ENCODE peak calls at places on chromosomes 5 and 9, in four cellular contexts. W is HCT116, X is Karpas-422, M is A549. Z is an unnamed sample.

GRCh38 chr9:72149231-72149975 is at the start of gene GDA:
- DNase-seq in M (peak; percentile 40), W (peak; percentile 68), X (no peak), Z (peak; percentile 9)

GRCh38 chr5:94618029-94618492 is 343 bp downstream of the KIAA0825 start:
- DNase-seq in M (peak; percentile 72), X (peak; percentile 67), W (peak; percentile 36), Z (peak; percentile 13)

GRCh38 chr5:55070969-55071368 is 31.5 kb upstream of the GZMA start:
- DNase-seq in X (no peak), M (no peak), W (no peak), Z (no peak)

GRCh38 chr9:91411096-91411771 is 12.4 kb downstream of the NFIL3 start:
- DNase-seq in M (no peak), X (no peak), W (no peak), Z (no peak)

GRCh38 chr5:170552486-170553122 is 48.8 kb downstream of the KCNIP1 start:
- DNase-seq in X (no peak), M (no peak), W (no peak), Z (no peak)

GRCh38 chr9:91502475-91502874 is 78.8 kb upstream of the NFIL3 start:
- DNase-seq in M (no peak), W (no peak), X (no peak), Z (no peak)

GRCh38 chr5:123098767-123099513 is 9.9 kb downstream of the PRDM6 start:
- DNase-seq in M (peak; percentile 8), W (no peak), X (no peak), Z (no peak)

GRCh38 chr9:129053020-129053419 is 16.6 kb downstream of the MIGA2 start:
- DNase-seq in W (no peak), X (no peak), M (no peak), Z (no peak)

GRCh38 chr5:123344819-123345426 is 78.3 kb downstream of the CEP120 start:
- DNase-seq in X (no peak), W (no peak), M (peak; percentile 28), Z (no peak)

GRCh38 chr9:75826292-75826691 is 64.2 kb upstream of the PCSK5 start:
- DNase-seq in M (no peak), W (no peak), X (peak; percentile 57), Z (no peak)

GRCh38 chr9:121445986-121446385 is 53.7 kb downstream of the GGTA1 start:
- DNase-seq in X (peak; percentile 70), W (peak; percentile 8), M (peak; percentile 16), Z (no peak)

GRCh38 chr9:134177624-134178393 is 13.4 kb upstream of the RNU6ATAC start:
- DNase-seq in W (no peak), M (no peak), X (no peak), Z (no peak)

GRCh38 chr9:110148384-110148783 is 59.6 kb downstream of the C9orf152 start:
- DNase-seq in M (no peak), X (peak; percentile 71), W (no peak), Z (no peak)

GRCh38 chr9:706606-707451 is 134.7 kb upstream of the DMRT1 start:
- DNase-seq in M (no peak), W (no peak), X (no peak), Z (no peak)

GRCh38 chr9:130444565-130445221 is at the start of gene ASS1:
- DNase-seq in W (no peak), M (no peak), X (no peak), Z (no peak)

GRCh38 chr9:76926324-76926731 is 20.4 kb upstream of the PRUNE2 start:
- DNase-seq in W (no peak), M (no peak), X (no peak), Z (no peak)

GRCh38 chr5:2524620-2525019 is 226.9 kb downstream of the IRX2 start:
- DNase-seq in M (no peak), W (no peak), X (no peak), Z (no peak)

GRCh38 chr5:17255471-17256016 is 38.1 kb downstream of the BASP1 start:
- DNase-seq in M (no peak), X (peak; percentile 75), W (no peak), Z (no peak)

GRCh38 chr5:72151169-72151568 is 43.9 kb downstream of the MAP1B start:
- DNase-seq in X (no peak), M (no peak), W (no peak), Z (no peak)

GRCh38 chr9:118318770-118319443 is 614.7 kb downstream of the TLR4 start:
- DNase-seq in M (peak; percentile 83), W (no peak), X (no peak), Z (no peak)

GRCh38 chr9:105333076-105333475 is 88.6 kb downstream of the SLC44A1 start:
- DNase-seq in X (no peak), W (no peak), M (no peak), Z (no peak)

GRCh38 chr5:72624641-72625236 is 117.5 kb upstream of the ZNF366 start:
- DNase-seq in X (no peak), W (no peak), M (no peak), Z (no peak)

GRCh38 chr5:169048568-169049125 is 252.3 kb downstream of the SLIT3 start:
- DNase-seq in W (no peak), M (no peak), X (no peak), Z (no peak)

GRCh38 chr5:78003442-78003841 is 227.3 kb upstream of the TBCA start:
- DNase-seq in W (no peak), M (no peak), X (no peak), Z (no peak)

DNA sequence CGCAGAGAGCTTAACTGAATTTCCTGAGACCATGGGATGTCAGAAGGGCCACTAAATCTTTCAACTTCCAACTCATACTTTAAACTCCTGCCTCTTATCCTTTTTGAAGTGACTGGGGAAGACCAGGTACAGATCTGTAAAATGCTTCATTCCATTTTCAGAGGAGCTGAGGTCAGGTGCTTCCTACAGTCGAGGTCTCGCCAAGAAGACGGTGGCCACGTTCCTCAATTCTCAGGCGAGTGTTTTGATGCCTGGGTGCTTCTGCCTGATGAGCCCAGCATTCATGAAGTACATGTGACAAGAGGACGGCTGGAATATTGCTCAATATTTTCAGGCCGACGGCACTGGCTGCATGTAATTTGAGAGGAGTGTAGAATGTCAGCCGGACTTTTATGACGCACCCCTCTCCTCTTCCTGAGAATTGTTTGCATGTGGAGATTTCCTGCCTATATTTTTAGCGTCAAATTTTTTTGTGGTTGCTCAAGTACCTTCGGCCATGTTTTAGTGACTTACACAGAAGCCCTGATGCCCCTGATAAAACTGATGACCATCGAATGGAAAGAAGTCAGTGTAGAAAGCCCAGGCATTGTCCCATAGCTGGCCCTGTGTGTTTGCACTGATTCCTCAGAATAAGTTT is 38.8 kb upstream of the GLRX start:
- DNase-seq in W (peak; percentile 24), M (peak; percentile 90), X (no peak), Z (no peak)
- H3K4me1 ChIP-seq in W (peaks cover 6% of the 10 kb centered on the region), M (peaks cover 65% of the 10 kb centered on the region), X (peaks cover 16% of the 10 kb centered on the region), Z (peaks cover 3% of the 10 kb centered on the region)

GRCh38 chr9:96751815-96752214 is 26.1 kb downstream of the ZNF510 start:
- DNase-seq in W (no peak), M (no peak), X (peak; percentile 53), Z (no peak)
- H3K27ac ChIP-seq in W (no peak overlapping the region), M (no peak overlapping the region), X (no peak overlapping the region), Z (no peak overlapping the region)

GRCh38 chr5:98785244-98785643 is 11.8 kb downstream of the RGMB start:
- DNase-seq in X (no peak), W (no peak), M (no peak), Z (no peak)

GRCh38 chr5:98787131-98787719 is 13.8 kb downstream of the RGMB start:
- DNase-seq in X (no peak), M (no peak), W (no peak), Z (no peak)

GRCh38 chr5:98784411-98784810 is 10.9 kb downstream of the RGMB start:
- DNase-seq in W (no peak), M (no peak), X (no peak), Z (no peak)

GRCh38 chr5:98789029-98789428 is 15.6 kb downstream of the RGMB start:
- DNase-seq in W (no peak), M (no peak), X (no peak), Z (no peak)

DNA sequence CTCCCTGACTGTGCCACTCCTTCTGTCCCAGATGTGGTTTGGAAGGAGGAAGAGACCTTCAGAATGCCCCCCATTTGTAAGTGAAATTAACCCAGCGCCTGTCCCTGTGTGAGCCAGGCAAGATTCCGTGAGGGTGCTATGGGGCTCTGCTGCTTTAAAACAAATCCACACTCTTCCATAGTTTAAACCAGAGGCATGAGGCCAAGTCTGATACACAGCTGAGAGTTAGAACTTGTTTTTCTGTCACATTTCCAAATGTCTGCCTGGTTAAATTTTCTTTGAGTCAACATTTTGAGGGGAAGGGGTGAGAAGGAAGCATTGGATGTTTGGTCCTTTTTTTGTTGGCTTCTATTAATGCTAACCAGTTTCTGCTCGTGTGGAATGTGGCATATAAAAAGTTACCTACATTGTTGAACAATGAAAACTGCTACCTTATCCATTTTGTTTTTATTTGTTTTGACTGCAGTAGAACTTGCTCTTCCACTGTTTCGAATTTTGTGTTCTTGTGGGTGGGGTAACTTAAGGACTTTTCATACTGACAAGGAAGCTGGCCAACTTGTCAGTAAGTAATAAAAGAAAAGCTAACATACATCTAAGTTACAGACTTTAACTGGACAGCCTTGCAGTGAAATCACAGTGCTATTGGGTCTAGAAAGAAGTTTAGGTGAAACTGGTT is 12.9 kb downstream of the RGMB start:
- DNase-seq in X (no peak), W (no peak), M (no peak), Z (no peak)
- H3K4me3 ChIP-seq in X (no peak overlapping the region), W (no peak overlapping the region), M (no peak overlapping the region), Z (no peak overlapping the region)

DNA sequence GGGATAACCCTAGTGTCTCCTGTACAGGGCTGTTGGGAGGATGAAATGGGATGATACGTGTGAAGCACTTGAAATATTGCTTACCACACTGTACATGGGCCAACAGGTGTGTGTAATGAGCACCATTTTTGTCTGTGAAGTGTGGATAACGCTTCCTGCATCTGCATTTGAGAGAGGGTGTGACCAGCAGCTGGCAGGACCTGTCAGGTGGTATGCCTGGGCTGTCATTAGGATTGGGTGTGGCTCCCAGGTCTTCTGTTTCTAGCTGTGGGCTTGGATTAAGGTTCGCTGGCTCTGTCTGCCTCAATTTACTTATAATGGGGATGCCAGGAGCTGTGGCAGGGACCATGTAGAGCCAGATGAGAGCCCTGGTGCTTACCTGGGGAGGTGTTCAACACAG is 74.4 kb downstream of the PRRT1B start:
- DNase-seq in X (no peak), W (no peak), M (no peak), Z (no peak)
- H3K4me1 ChIP-seq in X (peaks cover 5% of the 10 kb centered on the region), W (peaks cover 8% of the 10 kb centered on the region), M (no peaks in the 10 kb centered on the region), Z (no peaks in the 10 kb centered on the region)

DNA sequence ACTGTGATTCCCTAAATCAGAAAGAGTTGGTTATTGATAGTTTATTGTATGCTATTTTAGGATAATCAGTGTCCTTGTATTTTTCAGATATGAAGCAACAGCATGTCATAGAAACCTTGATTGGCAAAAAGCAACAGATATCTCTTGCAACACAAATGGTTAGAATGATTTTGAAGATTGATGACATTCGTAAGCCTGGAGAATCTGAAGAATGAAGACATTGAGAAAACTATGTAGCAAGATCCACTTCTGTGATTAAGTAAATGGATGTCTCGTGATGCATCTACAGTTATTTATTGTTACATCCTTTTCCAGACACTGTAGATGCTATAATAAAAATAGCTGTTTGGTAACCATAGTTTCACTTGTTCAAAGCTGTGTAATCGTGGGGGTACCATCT is 14.5 kb downstream of the CCT5 start:
- DNase-seq in X (no peak), W (no peak), M (no peak), Z (no peak)
- H3K27ac ChIP-seq in X (no peak overlapping the region), W (no peak overlapping the region), M (no peak overlapping the region), Z (no peak overlapping the region)

GRCh38 chr5:126450388-126450787 is 27.2 kb downstream of the GRAMD2B start:
- DNase-seq in W (no peak), X (peak; percentile 43), M (no peak), Z (no peak)
- H3K4me3 ChIP-seq in W (no peak overlapping the region), X (peak overlapping the region; percentile 52), M (no peak overlapping the region), Z (no peak overlapping the region)